ENCODE peak calls at places on chromosomes 2 and 18, in five cellular contexts. One of them, this sample, is unnamed.

GRCh38 chr2:119049968-119050657 is 108.1 kb downstream of the MARCO start:
- DNase-seq in activated CD4-positive, alpha-beta memory T cell treated with anti-CD3 and anti-CD28 coated beads for 36 hours: no peak
- DNase-seq in right lobe of liver: no peak
- DNase-seq in keratinocyte: no peak
- DNase-seq in astrocyte of the hippocampus: no peak
- DNase-seq in this sample: no peak

GRCh38 chr2:234496442-234496834 is 443 bp downstream of the ARL4C start:
- DNase-seq in astrocyte of the hippocampus: peak
- DNase-seq in right lobe of liver: no peak
- DNase-seq in activated CD4-positive, alpha-beta memory T cell treated with anti-CD3 and anti-CD28 coated beads for 36 hours: peak
- DNase-seq in keratinocyte: no peak
- DNase-seq in this sample: no peak

GRCh38 chr2:218032336-218033171 is 29.8 kb upstream of the TNS1 start:
- DNase-seq in keratinocyte: no peak
- DNase-seq in right lobe of liver: peak
- DNase-seq in astrocyte of the hippocampus: peak
- DNase-seq in activated CD4-positive, alpha-beta memory T cell treated with anti-CD3 and anti-CD28 coated beads for 36 hours: no peak
- DNase-seq in this sample: no peak

GRCh38 chr18:45838302-45839070 is 13.0 kb downstream of the SIGLEC15 start:
- DNase-seq in activated CD4-positive, alpha-beta memory T cell treated with anti-CD3 and anti-CD28 coated beads for 36 hours: no peak
- DNase-seq in right lobe of liver: peak
- DNase-seq in astrocyte of the hippocampus: no peak
- DNase-seq in keratinocyte: no peak
- DNase-seq in this sample: no peak

GRCh38 chr2:72146357-72147302 is 1.0 kb downstream of the CYP26B1 start:
- DNase-seq in astrocyte of the hippocampus: no peak
- DNase-seq in keratinocyte: no peak
- DNase-seq in activated CD4-positive, alpha-beta memory T cell treated with anti-CD3 and anti-CD28 coated beads for 36 hours: peak
- DNase-seq in right lobe of liver: peak
- DNase-seq in this sample: peak

GRCh38 chr2:64644240-64645013 is 9.3 kb downstream of the SERTAD2 start:
- DNase-seq in activated CD4-positive, alpha-beta memory T cell treated with anti-CD3 and anti-CD28 coated beads for 36 hours: peak
- DNase-seq in keratinocyte: no peak
- DNase-seq in astrocyte of the hippocampus: peak
- DNase-seq in right lobe of liver: peak
- DNase-seq in this sample: peak

GRCh38 chr2:239264838-239265651 is 135.8 kb downstream of the HDAC4 start:
- DNase-seq in keratinocyte: no peak
- DNase-seq in astrocyte of the hippocampus: peak
- DNase-seq in activated CD4-positive, alpha-beta memory T cell treated with anti-CD3 and anti-CD28 coated beads for 36 hours: peak
- DNase-seq in right lobe of liver: no peak
- DNase-seq in this sample: no peak

GRCh38 chr2:30267161-30267568 is 35.8 kb downstream of the LBH start:
- DNase-seq in keratinocyte: no peak
- DNase-seq in activated CD4-positive, alpha-beta memory T cell treated with anti-CD3 and anti-CD28 coated beads for 36 hours: peak
- DNase-seq in astrocyte of the hippocampus: no peak
- DNase-seq in right lobe of liver: no peak
- DNase-seq in this sample: no peak

GRCh38 chr2:63055510-63056308 is 5.1 kb downstream of the OTX1 start:
- DNase-seq in right lobe of liver: no peak
- DNase-seq in keratinocyte: no peak
- DNase-seq in activated CD4-positive, alpha-beta memory T cell treated with anti-CD3 and anti-CD28 coated beads for 36 hours: peak
- DNase-seq in astrocyte of the hippocampus: peak
- DNase-seq in this sample: no peak

GRCh38 chr2:72915907-72916742 is 1.2 kb upstream of the EMX1 start:
- DNase-seq in keratinocyte: no peak
- DNase-seq in astrocyte of the hippocampus: peak
- DNase-seq in activated CD4-positive, alpha-beta memory T cell treated with anti-CD3 and anti-CD28 coated beads for 36 hours: peak
- DNase-seq in right lobe of liver: peak
- DNase-seq in this sample: no peak

GRCh38 chr2:146806295-146807005 is 1038.4 kb upstream of the ACVR2A start:
- DNase-seq in astrocyte of the hippocampus: peak
- DNase-seq in right lobe of liver: no peak
- DNase-seq in keratinocyte: no peak
- DNase-seq in activated CD4-positive, alpha-beta memory T cell treated with anti-CD3 and anti-CD28 coated beads for 36 hours: no peak
- DNase-seq in this sample: no peak

GRCh38 chr2:165182029-165182428 is 21.8 kb downstream of the SCN3A start:
- DNase-seq in keratinocyte: no peak
- DNase-seq in activated CD4-positive, alpha-beta memory T cell treated with anti-CD3 and anti-CD28 coated beads for 36 hours: no peak
- DNase-seq in right lobe of liver: no peak
- DNase-seq in astrocyte of the hippocampus: no peak
- DNase-seq in this sample: no peak

GRCh38 chr18:1513519-1513918 is 608.8 kb downstream of the ADCYAP1 start:
- DNase-seq in keratinocyte: no peak
- DNase-seq in astrocyte of the hippocampus: peak
- DNase-seq in right lobe of liver: no peak
- DNase-seq in activated CD4-positive, alpha-beta memory T cell treated with anti-CD3 and anti-CD28 coated beads for 36 hours: no peak
- DNase-seq in this sample: no peak

GRCh38 chr2:84314901-84315330 is 144.2 kb downstream of the SUCLG1 start:
- DNase-seq in activated CD4-positive, alpha-beta memory T cell treated with anti-CD3 and anti-CD28 coated beads for 36 hours: peak
- DNase-seq in keratinocyte: peak
- DNase-seq in astrocyte of the hippocampus: peak
- DNase-seq in right lobe of liver: peak
- DNase-seq in this sample: peak

This sample was measured in lower lobe of right lung.